ENCODE peak calls at places on chromosomes 6 and 20, in five cellular contexts. D, Y, N, T and O are unnamed samples.

GRCh38 chr6:113464959-113465358 is 392.2 kb upstream of the MARCKS start:
- DNase-seq in T (no peak), Y (no peak), D (no peak), N (no peak), O (peak; percentile 74)

GRCh38 chr6:129578315-129578714 is 131.7 kb downstream of the ARHGAP18 start:
- DNase-seq in T (no peak), D (no peak), N (no peak), Y (no peak), O (no peak)

GRCh38 chr6:132934496-132934895 is 120.1 kb downstream of the RPS12 start:
- DNase-seq in Y (no peak), D (no peak), T (no peak), N (no peak), O (no peak)

GRCh38 chr6:158607411-158608170 is 37.0 kb downstream of the DYNLT1 start:
- DNase-seq in D (no peak), Y (no peak), N (no peak), T (no peak), O (no peak)

GRCh38 chr6:118295336-118295735 is 252.8 kb upstream of the PLN start:
- DNase-seq in N (no peak), D (no peak), Y (no peak), T (no peak), O (no peak)

GRCh38 chr20:60038400-60038799 is 80.2 kb downstream of the CDH26 start:
- DNase-seq in N (no peak), T (no peak), Y (no peak), D (no peak), O (no peak)

GRCh38 chr6:9112548-9112947 is 677.2 kb upstream of the SLC35B3 start:
- DNase-seq in Y (no peak), N (no peak), D (no peak), T (no peak), O (no peak)

GRCh38 chr6:52546678-52547077 is 30.2 kb downstream of the TRAM2 start:
- DNase-seq in N (no peak), T (no peak), D (no peak), Y (no peak), O (no peak)

GRCh38 chr6:57064809-57065208 is 18.3 kb downstream of the KIAA1586 start:
- DNase-seq in Y (no peak), D (no peak), T (no peak), N (no peak), O (no peak)

GRCh38 chr20:6744805-6745204 is 22.7 kb upstream of the BMP2 start:
- DNase-seq in Y (no peak), D (no peak), N (no peak), T (no peak), O (no peak)

GRCh38 chr20:8218861-8219260 is 86.8 kb downstream of the PLCB1 start:
- DNase-seq in Y (no peak), T (no peak), D (no peak), N (no peak), O (no peak)

GRCh38 chr6:140794544-140794943 is 1338.2 kb upstream of the GJE1 start:
- DNase-seq in N (no peak), T (no peak), D (no peak), Y (no peak), O (no peak)

GRCh38 chr6:117810269-117810668 is 96.8 kb upstream of the SLC35F1 start:
- DNase-seq in T (peak; percentile 59), D (no peak), N (no peak), Y (no peak), O (no peak)

GRCh38 chr20:12058201-12058600 is 140.5 kb downstream of the BTBD3 start:
- DNase-seq in D (no peak), Y (no peak), T (no peak), N (no peak), O (no peak)

GRCh38 chr6:1678201-1678600 is 68.5 kb downstream of the FOXC1 start:
- DNase-seq in D (no peak), Y (no peak), N (no peak), T (no peak), O (no peak)

GRCh38 chr6:44016131-44016870 is 111.0 kb downstream of the MRPL14 start:
- DNase-seq in D (no peak), T (no peak), N (no peak), Y (no peak), O (peak; percentile 3)

GRCh38 chr6:42306439-42307140 is 88.9 kb upstream of the MRPS10 start:
- DNase-seq in Y (no peak), D (no peak), N (no peak), T (no peak), O (no peak)

GRCh38 chr6:2765896-2766766 is 938 bp downstream of the WRNIP1 start:
- DNase-seq in T (peak; percentile 81), Y (peak; percentile 56), N (peak; percentile 37), D (peak; percentile 58), O (no peak)

GRCh38 chr20:1786061-1786460 is 109.1 kb upstream of the SIRPA start:
- DNase-seq in T (no peak), N (no peak), D (no peak), Y (no peak), O (no peak)

GRCh38 chr20:38406476-38406875 is 28.7 kb downstream of the SNHG17 start:
- DNase-seq in N (no peak), T (no peak), Y (no peak), D (no peak), O (no peak)

GRCh38 chr6:154528286-154528915 is 17.9 kb upstream of the CNKSR3 start:
- DNase-seq in T (no peak), Y (no peak), N (no peak), D (peak; percentile 27), O (no peak)

GRCh38 chr20:57619053-57619831 is 984 bp downstream of the ZBP1 start:
- DNase-seq in D (peak; percentile 50), Y (peak; percentile 80), T (no peak), N (no peak), O (peak; percentile 84)

GRCh38 chr6:116975600-116975999 is 98.6 kb downstream of the RFX6 start:
- DNase-seq in T (no peak), Y (no peak), N (no peak), D (no peak), O (no peak)

GRCh38 chr6:109117346-109118035 is 22.2 kb downstream of the CEP57L1 start:
- DNase-seq in Y (no peak), D (peak; percentile 52), T (no peak), N (no peak), O (no peak)

GRCh38 chr6:1485678-1486077 is 96.3 kb downstream of the FOXF2 start:
- DNase-seq in T (no peak), N (no peak), D (no peak), Y (no peak), O (no peak)

DNA sequence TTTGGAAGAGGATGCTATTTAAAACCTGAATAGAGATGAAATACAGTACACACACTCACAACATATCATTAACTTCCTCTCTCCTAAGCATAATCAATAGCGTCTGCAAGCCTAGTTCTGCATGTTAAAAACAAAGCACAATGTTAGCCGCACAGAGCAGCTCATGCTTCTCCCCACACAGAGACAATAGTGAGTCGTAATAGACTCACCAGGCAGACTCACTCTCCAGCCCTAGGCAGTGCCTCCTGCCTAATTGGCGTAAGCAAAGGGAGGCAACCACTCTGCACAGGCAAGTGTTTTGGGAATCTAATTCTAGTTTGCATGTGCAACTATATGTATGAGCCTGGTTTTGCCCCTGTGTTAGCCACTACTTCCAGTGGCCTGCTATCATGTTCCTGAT is 45.7 kb upstream of the ARID1B start:
- DNase-seq in T (no peak), Y (no peak), N (no peak), D (no peak), O (no peak)
- TF ChIP-seq CTCF in T (no peak), Y (no peak), N (no peak), D (no peak), O (no peak)

DNA sequence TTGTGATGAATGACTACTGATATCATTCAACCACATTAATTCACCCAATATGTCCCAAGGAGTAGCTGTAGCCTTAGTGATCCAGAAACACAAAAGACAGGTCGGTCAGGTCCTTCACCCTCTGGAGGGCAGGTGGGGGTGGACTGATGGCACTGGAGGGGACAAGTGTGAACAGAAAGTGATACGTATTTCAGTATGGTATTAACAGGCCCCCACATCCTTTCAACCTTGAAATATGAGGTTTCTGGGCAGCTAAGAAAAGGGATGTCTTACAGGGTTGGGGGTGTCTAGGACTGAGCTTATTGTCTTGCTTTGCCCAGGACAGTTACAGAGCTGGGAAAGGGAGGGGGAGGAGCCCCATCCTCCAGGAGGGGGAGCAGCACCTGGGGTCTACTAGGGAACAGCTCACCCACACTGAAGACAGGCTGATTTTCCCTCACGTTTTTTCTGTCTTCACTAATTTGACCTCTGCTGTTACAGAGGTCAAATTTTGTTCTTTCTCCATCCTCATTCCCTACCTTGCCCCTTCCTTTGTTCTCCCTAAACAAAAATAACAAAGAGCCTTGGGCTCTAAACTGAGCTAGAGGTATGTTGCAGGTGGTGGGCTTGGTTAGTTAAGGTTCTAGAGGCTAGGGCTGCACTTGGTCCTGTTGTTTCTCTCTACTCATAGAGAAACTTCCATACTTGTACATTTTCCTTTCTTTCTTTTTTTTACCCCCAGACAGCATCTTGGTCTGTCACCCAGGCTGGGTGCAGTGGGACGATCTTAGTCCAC is 38.0 kb upstream of the EEF1A1 start:
- DNase-seq in Y (no peak), T (no peak), N (no peak), D (no peak), O (no peak)
- TF ChIP-seq CTCF in Y (no peak), T (no peak), N (no peak), D (no peak), O (no peak)

GRCh38 chr6:29967379-29968010 is 25.2 kb downstream of the HLA-A start:
- DNase-seq in D (peak; percentile 88), N (no peak), T (no peak), Y (peak; percentile 65), O (no peak)
- TF ChIP-seq CTCF in D (peak; percentile 23), N (no peak), T (no peak), Y (no peak), O (peak; percentile 34)

DNA sequence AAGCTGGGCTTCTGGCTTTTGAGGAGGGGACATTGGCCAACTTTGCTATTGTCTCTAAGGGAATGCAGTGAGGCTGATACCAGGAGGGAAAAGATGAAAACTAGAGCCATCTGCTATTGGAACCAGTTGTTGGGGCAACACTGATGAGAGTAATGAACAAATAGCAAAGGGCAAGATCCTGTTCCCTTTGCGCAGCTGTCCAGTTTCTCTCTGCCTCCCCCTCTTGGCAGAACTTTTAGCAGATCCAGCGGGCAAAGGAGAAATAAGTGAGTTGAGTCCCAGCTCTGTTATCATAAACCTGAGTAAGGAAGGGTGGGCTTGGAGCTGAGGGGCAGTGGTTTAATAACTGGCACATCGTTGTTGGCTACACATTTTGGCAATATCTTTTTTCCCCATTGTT is 126.8 kb downstream of the AKAP7 start:
- DNase-seq in N (no peak), T (no peak), D (no peak), Y (no peak), O (no peak)
- TF ChIP-seq CTCF in N (no peak), T (peak; percentile 10), D (no peak), Y (no peak), O (no peak)

DNA sequence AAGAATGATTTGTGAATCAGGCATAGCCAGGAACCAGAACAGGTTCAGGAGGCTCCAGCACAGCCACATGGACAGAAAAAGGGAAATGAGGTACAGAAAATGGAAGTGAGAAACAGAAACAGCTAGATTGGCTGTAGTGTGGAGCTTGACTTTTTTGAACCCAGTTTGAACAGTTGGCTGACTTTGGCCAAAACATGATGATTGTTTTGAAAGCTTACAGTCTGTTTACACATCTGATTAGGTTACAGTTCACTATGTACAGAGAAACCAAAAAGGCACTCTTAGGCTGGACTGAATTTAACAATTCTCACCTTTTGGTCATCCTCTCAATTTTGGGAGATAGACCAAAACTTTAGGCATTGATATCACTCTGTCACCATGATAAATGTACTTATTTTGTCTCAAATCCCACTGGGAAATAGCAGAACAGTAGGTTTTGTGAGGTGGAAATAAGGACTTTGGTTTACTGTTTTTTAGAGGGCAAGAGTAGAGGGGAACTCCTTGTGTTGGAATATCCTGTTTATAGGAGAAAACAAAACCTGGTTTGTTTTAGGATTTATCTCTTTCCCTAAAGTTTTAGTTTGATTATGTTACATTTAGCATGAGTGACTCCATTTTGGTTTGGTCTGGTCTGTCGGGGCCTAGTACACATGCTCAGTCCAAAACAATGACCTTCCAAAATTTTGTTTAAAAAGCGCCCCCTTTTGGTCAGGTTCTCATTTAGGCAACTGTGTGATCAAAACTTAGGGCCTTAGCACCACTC is 123.1 kb downstream of the OLIG3 start:
- DNase-seq in Y (no peak), N (no peak), T (no peak), D (no peak), O (no peak)
- TF ChIP-seq CTCF in Y (no peak), N (no peak), T (no peak), D (no peak), O (no peak)